ENCODE peak calls at places on chromosomes 3 and 15, in eight cellular contexts. Z is upper lobe of right lung, F is GM13977, Q is bronchial epithelial cell, Y is A549, P is gastrocnemius medialis, R is heart right ventricle, G is HFFc6. K is an unnamed sample.

GRCh38 chr15:59999558-60000112 is 4.5 kb upstream of the FOXB1 start:
- DNase-seq in F (no peak), Q (no peak), Y (no peak), R (no peak), G (no peak), Z (no peak), P (no peak), K (peak; percentile 10)

GRCh38 chr15:67836134-67836455 is 3.8 kb downstream of the RNU6-1 start:
- DNase-seq in Z (no peak), G (no peak), P (no peak), Q (no peak), F (peak; percentile 64), R (no peak), Y (no peak), K (no peak)

GRCh38 chr3:123158330-123158729 is 43.4 kb upstream of the SEC22A start:
- DNase-seq in G (no peak), Y (no peak), P (no peak), Z (no peak), R (no peak), F (no peak), Q (peak; percentile 21), K (no peak)

GRCh38 chr15:60379466-60380274 is 18.1 kb downstream of the ANXA2 start:
- DNase-seq in Y (no peak), R (no peak), P (no peak), Z (no peak), F (no peak), Q (peak; percentile 73), G (peak; percentile 97), K (no peak)

GRCh38 chr3:72492240-72492639 is 356.0 kb downstream of the SHQ1 start:
- DNase-seq in F (no peak), R (peak; percentile 51), Y (no peak), Q (peak; percentile 86), P (peak; percentile 38), Z (no peak), G (peak; percentile 96), K (no peak)

GRCh38 chr3:67646586-67647234 is 7.7 kb downstream of the SUCLG2 start:
- DNase-seq in P (no peak), R (no peak), F (no peak), G (no peak), Y (peak; percentile 40), Z (no peak), Q (no peak), K (no peak)

GRCh38 chr15:80154336-80154735 is 1.5 kb downstream of the FAH start:
- DNase-seq in Y (no peak), F (no peak), G (no peak), R (no peak), Z (no peak), P (no peak), Q (no peak), K (no peak)

GRCh38 chr3:71469131-71469430 is 114.4 kb downstream of the FOXP1 start:
- DNase-seq in P (no peak), Z (no peak), Q (no peak), Y (peak; percentile 7), F (no peak), R (no peak), G (no peak), K (no peak)

GRCh38 chr3:197029511-197030167 is at the start of gene MELTF:
- DNase-seq in P (no peak), G (no peak), R (no peak), Y (peak; percentile 80), Z (peak; percentile 84), F (peak; percentile 98), Q (peak; percentile 22), K (peak; percentile 98)

GRCh38 chr3:57683286-57683685 is 9.6 kb downstream of the DENND6A start:
- DNase-seq in R (no peak), Z (no peak), Q (no peak), P (no peak), G (no peak), Y (no peak), F (no peak), K (no peak)

GRCh38 chr3:124401841-124402240 is 328.4 kb upstream of the UMPS start:
- DNase-seq in Y (no peak), R (no peak), F (no peak), Z (no peak), Q (no peak), P (no peak), G (peak; percentile 9), K (no peak)

GRCh38 chr15:80967451-80967850 is 22.2 kb downstream of the MESD start:
- DNase-seq in F (no peak), Q (no peak), G (peak; percentile 24), R (no peak), Z (no peak), Y (no peak), P (no peak), K (no peak)

GRCh38 chr3:131549340-131549739 is 46.6 kb upstream of the MRPL3 start:
- DNase-seq in F (no peak), G (no peak), Q (peak; percentile 13), Y (no peak), Z (no peak), R (no peak), P (no peak), K (no peak)

DNA sequence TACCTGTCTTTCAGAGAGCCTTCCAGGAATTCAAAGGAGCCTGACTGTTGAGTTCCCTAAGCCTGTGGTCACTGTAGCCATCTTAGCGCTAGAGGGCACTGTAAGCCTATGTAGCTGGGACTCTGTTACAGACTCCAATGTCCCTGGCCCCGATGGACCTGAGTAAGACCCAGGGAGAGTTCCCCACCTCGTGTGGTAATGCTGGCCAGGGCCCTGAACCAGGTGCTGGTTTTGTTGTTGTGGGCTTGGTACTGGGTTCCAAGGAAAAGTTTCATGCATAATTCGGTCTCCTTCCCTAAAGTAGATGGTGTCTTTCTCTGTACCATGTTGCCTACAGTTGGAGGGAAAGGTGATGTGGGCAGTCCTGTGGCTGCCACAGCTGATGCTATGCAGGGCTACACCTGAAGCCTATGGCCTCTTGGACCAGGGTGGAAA is 32.4 kb downstream of the CDAN1 start:
- DNase-seq in G (peak; percentile 49), P (peak; percentile 25), R (peak; percentile 52), Q (peak; percentile 71), F (peak; percentile 72), Y (peak; percentile 57), Z (peak; percentile 61), K (peak; percentile 75)
- TF ChIP-seq CTCF in G (peak; percentile 87), P (peak; percentile 73), R (peak; percentile 60), Q (peak; percentile 93), F (peak; percentile 80), Y (peak; percentile 66), Z (peak; percentile 83), K (peak; percentile 60)

DNA sequence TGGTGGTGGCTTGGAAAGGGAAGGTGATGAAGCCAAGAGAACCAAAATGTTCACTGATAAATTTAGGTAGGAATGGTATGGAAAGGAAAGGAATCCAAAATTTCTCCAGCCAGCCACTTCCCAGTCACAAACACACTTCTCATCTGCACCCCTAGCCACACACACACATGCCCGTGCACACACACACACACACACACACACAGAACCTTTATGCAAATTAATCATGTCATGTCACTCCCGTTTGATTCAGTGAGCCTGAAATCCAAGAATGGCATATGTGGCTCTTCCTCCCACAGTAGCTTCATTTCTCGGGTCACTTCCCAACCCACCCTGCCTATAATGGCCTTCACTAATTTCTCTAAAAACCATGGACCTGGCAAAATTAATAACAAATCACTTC is 3.1 kb upstream of the HLTF start:
- DNase-seq in G (no peak), Y (no peak), R (no peak), F (no peak), P (no peak), Q (no peak), Z (no peak), K (no peak)
- TF ChIP-seq CTCF in G (no peak), Y (no peak), R (no peak), F (no peak), P (no peak), Q (no peak), Z (no peak), K (no peak)

GRCh38 chr3:173399001-173399400 is 1.5 kb downstream of the NLGN1 start:
- DNase-seq in Q (no peak), R (no peak), P (no peak), G (no peak), Z (no peak), Y (no peak), F (no peak), K (no peak)

GRCh38 chr3:173396191-173397041 is 1.1 kb upstream of the NLGN1 start:
- DNase-seq in F (peak; percentile 26), Y (no peak), Q (no peak), R (no peak), P (no peak), G (no peak), Z (no peak), K (peak; percentile 12)

GRCh38 chr3:173398111-173398479 is 551 bp downstream of the NLGN1 start:
- DNase-seq in Y (no peak), P (no peak), Q (peak; percentile 25), Z (no peak), F (peak; percentile 18), G (no peak), R (no peak), K (no peak)

GRCh38 chr3:173395412-173396181 is 1.9 kb upstream of the NLGN1 start:
- DNase-seq in Y (no peak), P (peak; percentile 73), Z (peak; percentile 93), R (peak; percentile 86), G (peak; percentile 81), Q (peak; percentile 61), F (peak; percentile 75), K (peak; percentile 67)

DNA sequence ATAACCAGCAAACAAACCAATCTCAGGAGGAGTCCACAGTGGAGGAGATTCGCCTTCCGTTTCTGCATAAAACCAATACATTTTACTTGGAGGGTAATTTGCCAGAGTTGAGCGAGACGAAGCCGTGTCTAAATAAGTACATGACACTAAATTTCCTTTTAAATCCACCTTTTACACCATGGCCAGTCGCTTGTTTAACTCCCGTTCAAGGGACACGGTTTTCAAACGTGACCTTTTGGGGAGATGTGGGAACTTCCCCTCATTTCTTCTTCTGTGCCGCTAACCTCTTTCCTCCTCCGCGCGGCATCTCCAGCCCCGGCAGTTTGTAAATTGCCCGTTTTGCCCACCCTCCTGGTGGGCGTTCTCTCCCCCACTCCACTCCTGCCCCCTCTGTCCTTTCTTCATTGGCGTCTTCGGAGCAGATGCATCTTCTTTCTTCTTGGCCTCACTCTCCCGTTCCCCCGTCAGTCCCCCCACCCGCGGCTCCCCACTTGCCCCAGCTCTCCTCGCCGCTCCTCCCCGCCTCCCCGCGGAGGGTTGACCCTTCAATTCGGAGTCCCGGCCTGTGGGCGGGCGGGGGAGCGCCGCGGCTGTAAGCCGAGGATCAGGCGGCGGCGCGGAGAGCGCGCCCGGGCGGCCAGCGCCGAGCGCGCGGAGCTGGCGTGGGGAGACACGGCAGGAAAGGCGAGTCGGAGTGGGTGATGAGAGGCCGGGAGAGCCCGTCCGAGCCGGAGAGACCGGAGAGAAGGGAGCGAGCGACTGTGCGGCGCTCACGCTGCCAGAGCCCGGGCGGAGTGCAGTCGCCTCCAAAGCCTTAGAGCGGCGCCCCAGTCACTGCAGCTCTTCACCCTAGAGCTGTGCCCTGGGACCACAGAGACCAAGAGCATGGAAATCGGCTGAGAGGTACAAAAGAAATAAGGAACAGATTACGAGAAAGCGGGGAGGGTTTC is at the start of gene NLGN1:
- DNase-seq in Z (peak; percentile 83), R (peak; percentile 68), Q (peak; percentile 15), G (peak; percentile 80), Y (no peak), F (peak; percentile 25), P (peak; percentile 33), K (peak; percentile 14)
- TF ChIP-seq CTCF in Z (peak; percentile 35), R (no peak), Q (peak; percentile 9), G (peak; percentile 54), Y (no peak), F (no peak), P (no peak), K (no peak)

DNA sequence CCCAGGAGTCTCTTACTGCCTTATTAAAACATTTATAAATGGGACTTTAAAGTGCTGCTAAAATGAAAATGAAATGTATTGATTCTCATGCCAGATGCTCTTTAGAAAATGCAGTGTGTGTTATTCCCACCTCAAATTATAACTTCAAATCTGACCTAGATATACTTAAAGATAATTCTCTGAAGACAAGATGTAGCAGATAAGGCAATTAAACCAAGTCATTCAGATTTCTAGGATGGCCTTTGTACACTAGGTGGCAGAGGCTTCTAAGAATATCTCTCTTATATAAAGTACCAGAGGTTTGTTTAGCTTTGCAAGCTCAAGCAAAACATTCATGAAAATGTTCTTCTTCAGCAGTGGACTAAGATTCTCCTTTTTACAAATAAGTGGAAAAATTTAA is 26.9 kb upstream of the GOLGA8B start:
- DNase-seq in P (no peak), R (no peak), G (peak; percentile 9), Z (no peak), Y (peak; percentile 15), F (no peak), Q (peak; percentile 35), K (no peak)
- TF ChIP-seq CTCF in P (no peak), R (no peak), G (peak; percentile 65), Z (peak; percentile 22), Y (no peak), F (peak; percentile 27), Q (peak; percentile 44), K (peak; percentile 28)